ENCODE peak calls at places on chromosome 4, in six cellular contexts. H is A549, M is fibroblast of lung, T is esophagus squamous epithelium, J is foreskin fibroblast, S is IMR-90. W is an unnamed sample.

GRCh38 chr4:98166025-98166730 is 22.9 kb upstream of the STPG2 start:
- DNase-seq in J (peak; percentile 15), T (no peak), S (peak; percentile 1), H (peak; percentile 20), M (no peak), W (peak; percentile 69)

GRCh38 chr4:152606800-152607577 is 71.1 kb upstream of the FBXW7 start:
- DNase-seq in H (no peak), S (no peak), J (peak; percentile 10), T (no peak), M (no peak), W (no peak)

GRCh38 chr4:47160095-47160494 is 128.7 kb downstream of the GABRB1 start:
- DNase-seq in M (no peak), J (no peak), S (no peak), H (no peak), T (no peak), W (no peak)

GRCh38 chr4:159273126-159273438 is 170.2 kb downstream of the RAPGEF2 start:
- DNase-seq in H (no peak), M (peak; percentile 55), J (peak; percentile 41), T (no peak), S (no peak), W (no peak)

GRCh38 chr4:17058506-17058905 is 160.1 kb upstream of the LDB2 start:
- DNase-seq in J (peak; percentile 90), S (peak; percentile 37), T (no peak), M (peak; percentile 49), H (no peak), W (no peak)

GRCh38 chr4:7813674-7814073 is 126.0 kb downstream of the AFAP1 start:
- DNase-seq in S (peak; percentile 93), H (no peak), T (no peak), J (no peak), M (peak; percentile 62), W (no peak)

GRCh38 chr4:53908661-53909078 is 155.7 kb downstream of the CHIC2 start:
- DNase-seq in H (peak; percentile 57), M (peak; percentile 95), S (peak; percentile 97), T (no peak), J (peak; percentile 95), W (peak; percentile 38)

GRCh38 chr4:114163051-114163450 is 183.6 kb upstream of the ARSJ start:
- DNase-seq in J (peak; percentile 52), S (peak; percentile 14), H (no peak), M (peak; percentile 3), T (no peak), W (no peak)

GRCh38 chr4:100895572-100896197 is 377.9 kb upstream of the EMCN start:
- DNase-seq in H (no peak), S (no peak), M (no peak), T (no peak), J (peak; percentile 10), W (no peak)

GRCh38 chr4:8125526-8126056 is 33.0 kb downstream of the ABLIM2 start:
- DNase-seq in J (no peak), S (no peak), H (no peak), T (no peak), M (no peak), W (no peak)

GRCh38 chr4:52983563-52984303 is 121.6 kb downstream of the RASL11B start:
- DNase-seq in T (no peak), H (peak; percentile 10), M (peak; percentile 76), S (peak; percentile 68), J (peak; percentile 78), W (peak; percentile 20)

GRCh38 chr4:85243857-85244256 is 231.1 kb upstream of the ARHGAP24 start:
- DNase-seq in J (peak; percentile 3), S (no peak), T (no peak), M (no peak), H (no peak), W (no peak)
- TF ChIP-seq CTCF in J (peak; percentile 8), S (no peak), T (no peak), M (no peak), H (no peak), W (no peak)

DNA sequence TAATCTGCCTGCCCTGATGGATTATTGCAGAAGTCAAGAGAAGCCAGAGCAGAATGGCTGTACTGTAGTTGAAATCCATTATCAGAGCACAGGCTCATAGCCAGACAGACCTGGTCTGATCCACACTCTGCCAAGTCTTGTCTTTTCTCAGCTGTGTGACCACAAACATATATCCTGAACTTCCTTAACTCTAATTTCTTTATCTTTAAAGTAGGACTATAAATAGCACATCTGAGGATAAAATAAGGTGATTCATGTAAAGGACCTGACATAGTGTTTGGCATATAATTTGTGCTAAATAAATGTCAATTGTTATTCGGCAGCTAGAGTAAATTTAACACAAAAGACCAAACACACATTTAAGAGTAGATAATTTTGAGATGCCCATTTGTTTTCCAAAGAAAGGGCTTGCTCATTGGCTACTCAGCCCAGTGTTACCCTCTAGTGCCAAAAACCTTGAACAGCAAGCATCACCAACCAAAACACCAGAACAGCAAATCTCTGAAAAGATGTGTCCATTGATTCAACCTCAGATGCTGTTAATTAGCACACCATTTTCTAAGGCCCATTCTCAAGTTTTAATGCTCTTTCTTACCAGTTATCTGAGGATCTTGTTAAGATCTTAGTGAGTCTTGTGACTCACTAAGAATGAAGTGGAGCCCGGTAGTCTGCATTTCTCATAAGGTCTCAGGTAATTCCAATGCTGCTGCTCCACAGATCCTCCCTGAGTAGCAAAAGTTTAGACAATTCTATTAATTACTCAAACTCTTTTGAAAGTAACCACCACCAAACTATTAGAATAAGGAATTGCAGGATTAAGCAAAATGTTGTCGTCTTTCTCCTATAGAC is 108.8 kb downstream of the HHIP start:
- DNase-seq in M (peak; percentile 58), S (peak; percentile 49), J (peak; percentile 67), H (no peak), T (no peak), W (peak; percentile 20)
- TF ChIP-seq CTCF in M (peak; percentile 73), S (peak; percentile 73), J (peak; percentile 41), H (peak; percentile 22), T (no peak), W (no peak)

GRCh38 chr4:3215256-3215655 is 33.7 kb upstream of the MSANTD1 start:
- DNase-seq in T (no peak), S (no peak), M (no peak), J (no peak), H (no peak), W (no peak)
- TF ChIP-seq CTCF in T (no peak), S (no peak), M (no peak), J (no peak), H (no peak), W (no peak)

DNA sequence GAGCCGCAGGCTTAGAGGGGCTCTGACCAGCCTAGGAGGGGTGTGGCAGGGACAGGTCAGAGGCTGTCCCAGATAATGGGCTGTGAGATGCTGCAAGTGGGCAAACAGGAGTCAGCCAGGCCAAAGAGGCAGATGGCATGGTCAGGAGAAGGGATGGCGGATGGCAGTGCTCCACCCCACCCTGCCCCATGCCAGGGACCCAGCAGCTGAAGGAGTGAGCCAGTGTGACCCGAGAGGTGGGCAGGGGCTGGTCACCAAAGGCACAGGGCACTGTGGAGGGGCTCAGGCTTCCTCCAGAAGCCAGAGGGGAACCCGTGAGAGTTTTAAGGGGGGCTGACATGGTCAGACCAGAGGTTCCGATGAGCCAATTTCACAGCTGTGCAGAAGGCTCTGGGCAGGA is 96.9 kb downstream of the WFS1 start:
- DNase-seq in S (no peak), T (no peak), J (no peak), M (no peak), H (no peak), W (no peak)
- TF ChIP-seq CTCF in S (no peak), T (no peak), J (no peak), M (no peak), H (no peak), W (no peak)

GRCh38 chr4:3317011-3317655 is 24.3 kb downstream of the RGS12 start:
- DNase-seq in T (no peak), M (no peak), S (no peak), H (no peak), J (no peak), W (no peak)

GRCh38 chr4:3320361-3321023 is 27.7 kb downstream of the RGS12 start:
- DNase-seq in H (no peak), S (no peak), J (no peak), M (no peak), T (no peak), W (no peak)

GRCh38 chr4:3316146-3316545 is 23.3 kb downstream of the RGS12 start:
- DNase-seq in T (no peak), J (no peak), M (no peak), S (no peak), H (no peak), W (no peak)

GRCh38 chr4:3317656-3318211 is 24.9 kb downstream of the RGS12 start:
- DNase-seq in M (no peak), T (no peak), J (no peak), S (no peak), H (no peak), W (no peak)

DNA sequence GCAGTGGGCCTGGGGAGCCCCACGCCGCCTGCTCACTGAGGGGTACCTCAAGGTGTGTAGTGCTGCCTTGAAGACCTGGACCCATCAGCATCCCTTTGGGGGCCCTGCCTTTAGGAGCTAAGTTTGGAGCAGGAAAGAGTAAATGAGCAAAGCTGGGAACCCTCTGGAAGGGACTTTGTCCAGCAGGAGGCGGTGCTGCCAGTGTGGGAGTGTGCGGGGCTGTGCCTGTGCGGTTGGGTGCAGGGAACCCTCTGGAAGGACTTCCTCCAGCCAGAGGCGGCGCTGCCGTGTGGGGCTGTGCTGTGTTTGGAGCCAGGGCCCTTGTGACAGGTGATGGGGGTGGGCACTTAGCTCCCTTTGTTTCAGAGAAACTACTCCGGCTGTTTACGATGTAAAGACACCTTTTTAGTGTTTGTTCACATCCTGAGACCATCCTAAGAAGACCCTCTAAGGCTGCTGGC is 25.8 kb downstream of the RGS12 start:
- DNase-seq in M (no peak), T (no peak), J (no peak), S (no peak), H (no peak), W (no peak)
- TF ChIP-seq CTCF in M (no peak), T (no peak), J (no peak), S (peak; percentile 15), H (no peak), W (no peak)

GRCh38 chr4:144572660-144573059 is 73.3 kb upstream of the HHIP start:
- DNase-seq in H (no peak), M (no peak), J (no peak), S (no peak), T (no peak), W (no peak)
- TF ChIP-seq CTCF in H (no peak), M (no peak), J (no peak), S (no peak), T (no peak), W (no peak)

GRCh38 chr4:121308328-121308663 is 72.5 kb downstream of the QRFPR start:
- DNase-seq in T (no peak), S (no peak), J (peak; percentile 11), H (no peak), M (peak; percentile 19), W (no peak)

GRCh38 chr4:121306932-121307331 is 73.9 kb downstream of the QRFPR start:
- DNase-seq in H (no peak), M (no peak), T (no peak), J (no peak), S (no peak), W (no peak)

GRCh38 chr4:121308828-121309227 is 72.0 kb downstream of the QRFPR start:
- DNase-seq in T (no peak), J (no peak), H (no peak), M (no peak), S (no peak), W (no peak)

GRCh38 chr4:121304843-121305348 is 75.9 kb downstream of the QRFPR start:
- DNase-seq in S (no peak), M (no peak), T (no peak), H (no peak), J (no peak), W (peak; percentile 2)

GRCh38 chr4:121307441-121308327 is 73.1 kb downstream of the QRFPR start:
- DNase-seq in M (peak; percentile 75), H (peak; percentile 2), T (no peak), J (peak; percentile 74), S (peak; percentile 34), W (peak; percentile 41)
- TF ChIP-seq CTCF in M (peak; percentile 86), H (peak; percentile 30), T (peak; percentile 59), J (peak; percentile 82), S (peak; percentile 45), W (peak; percentile 53)

W was measured in Calu3.